ENCODE peak calls at places on chromosome 20, in six cellular contexts. One of them, this sample, is unnamed.

GRCh38 chr20:46255440-46256104 is 52.7 kb downstream of the CDH22 start:
- DNase-seq in transverse colon: peak; percentile 87
- DNase-seq in uterus: peak; percentile 45
- DNase-seq in ovary: peak; percentile 64
- DNase-seq in stomach: peak; percentile 93
- DNase-seq in adrenal gland: peak; percentile 92
- DNase-seq in this sample: peak; percentile 88

GRCh38 chr20:15902493-15902892 is 670.8 kb downstream of the KIF16B start:
- DNase-seq in transverse colon: no peak
- DNase-seq in uterus: no peak
- DNase-seq in ovary: no peak
- DNase-seq in stomach: no peak
- DNase-seq in adrenal gland: no peak
- DNase-seq in this sample: peak; percentile 61

GRCh38 chr20:59977086-59977485 is 18.9 kb downstream of the CDH26 start:
- DNase-seq in transverse colon: no peak
- DNase-seq in uterus: no peak
- DNase-seq in ovary: no peak
- DNase-seq in stomach: no peak
- DNase-seq in adrenal gland: no peak
- DNase-seq in this sample: no peak

GRCh38 chr20:57043669-57044268 is 222.7 kb downstream of the BMP7 start:
- DNase-seq in transverse colon: no peak
- DNase-seq in uterus: no peak
- DNase-seq in ovary: no peak
- DNase-seq in stomach: no peak
- DNase-seq in adrenal gland: no peak
- DNase-seq in this sample: no peak

GRCh38 chr20:8667306-8667705 is 401.6 kb upstream of the PLCB4 start:
- DNase-seq in transverse colon: no peak
- DNase-seq in uterus: no peak
- DNase-seq in ovary: no peak
- DNase-seq in stomach: no peak
- DNase-seq in adrenal gland: no peak
- DNase-seq in this sample: no peak

GRCh38 chr20:20849126-20849525 is 136.7 kb upstream of the RALGAPA2 start:
- DNase-seq in transverse colon: no peak
- DNase-seq in uterus: no peak
- DNase-seq in ovary: no peak
- DNase-seq in stomach: no peak
- DNase-seq in adrenal gland: no peak
- DNase-seq in this sample: no peak

GRCh38 chr20:50302463-50303041 is 111.9 kb downstream of the CEBPB start:
- DNase-seq in transverse colon: no peak
- DNase-seq in uterus: no peak
- DNase-seq in ovary: no peak
- DNase-seq in stomach: no peak
- DNase-seq in adrenal gland: no peak
- DNase-seq in this sample: no peak

GRCh38 chr20:47493175-47493953 is 8.3 kb upstream of the NCOA3 start:
- DNase-seq in transverse colon: peak; percentile 93
- DNase-seq in uterus: peak; percentile 90
- DNase-seq in ovary: peak; percentile 95
- DNase-seq in stomach: peak; percentile 94
- DNase-seq in adrenal gland: peak; percentile 95
- DNase-seq in this sample: peak; percentile 92

GRCh38 chr20:43750774-43751166 is 24.0 kb upstream of the GTSF1L start:
- DNase-seq in transverse colon: no peak
- DNase-seq in uterus: no peak
- DNase-seq in ovary: no peak
- DNase-seq in stomach: no peak
- DNase-seq in adrenal gland: no peak
- DNase-seq in this sample: no peak

GRCh38 chr20:46364670-46365482 is 41.5 kb downstream of the ELMO2 start:
- DNase-seq in transverse colon: no peak
- DNase-seq in uterus: no peak
- DNase-seq in ovary: no peak
- DNase-seq in stomach: no peak
- DNase-seq in adrenal gland: peak; percentile 94
- DNase-seq in this sample: no peak

GRCh38 chr20:45097485-45098095 is 3.3 kb downstream of the KCNS1 start:
- DNase-seq in transverse colon: peak; percentile 26
- DNase-seq in uterus: no peak
- DNase-seq in ovary: no peak
- DNase-seq in stomach: no peak
- DNase-seq in adrenal gland: peak; percentile 56
- DNase-seq in this sample: peak; percentile 76

GRCh38 chr20:51573576-51574243 is 31.2 kb upstream of the NFATC2 start:
- DNase-seq in transverse colon: no peak
- DNase-seq in uterus: no peak
- DNase-seq in ovary: no peak
- DNase-seq in stomach: no peak
- DNase-seq in adrenal gland: no peak
- DNase-seq in this sample: peak; percentile 64

GRCh38 chr20:10940941-10941340 is 267.1 kb upstream of the JAG1 start:
- DNase-seq in transverse colon: no peak
- DNase-seq in uterus: no peak
- DNase-seq in ovary: no peak
- DNase-seq in stomach: no peak
- DNase-seq in adrenal gland: no peak
- DNase-seq in this sample: no peak

GRCh38 chr20:52426856-52427255 is 235.3 kb upstream of the ZFP64 start:
- DNase-seq in transverse colon: no peak
- DNase-seq in uterus: no peak
- DNase-seq in ovary: no peak
- DNase-seq in stomach: no peak
- DNase-seq in adrenal gland: no peak
- DNase-seq in this sample: no peak

GRCh38 chr20:21110811-21111210 is 4.7 kb upstream of the LINC00237 start:
- DNase-seq in transverse colon: no peak
- DNase-seq in uterus: no peak
- DNase-seq in ovary: no peak
- DNase-seq in stomach: no peak
- DNase-seq in adrenal gland: no peak
- DNase-seq in this sample: no peak

GRCh38 chr20:31572042-31572700 is 32.9 kb upstream of the ID1 start:
- DNase-seq in transverse colon: no peak
- DNase-seq in uterus: no peak
- DNase-seq in ovary: no peak
- DNase-seq in stomach: no peak
- DNase-seq in adrenal gland: no peak
- DNase-seq in this sample: no peak

GRCh38 chr20:4119854-4120209 is 104.5 kb upstream of the RNF24 start:
- DNase-seq in transverse colon: no peak
- DNase-seq in uterus: no peak
- DNase-seq in ovary: no peak
- DNase-seq in stomach: no peak
- DNase-seq in adrenal gland: peak; percentile 43
- DNase-seq in this sample: no peak

GRCh38 chr20:53866787-53867740 is 203.3 kb downstream of the BCAS1 start:
- DNase-seq in transverse colon: no peak
- DNase-seq in uterus: no peak
- DNase-seq in ovary: no peak
- DNase-seq in stomach: no peak
- DNase-seq in adrenal gland: no peak
- DNase-seq in this sample: no peak

GRCh38 chr20:3340443-3340842 is 67.0 kb downstream of the DNAAF9 start:
- DNase-seq in transverse colon: peak; percentile 32
- DNase-seq in uterus: no peak
- DNase-seq in ovary: peak; percentile 22
- DNase-seq in stomach: peak; percentile 84
- DNase-seq in adrenal gland: peak; percentile 94
- DNase-seq in this sample: peak; percentile 80

GRCh38 chr20:63162206-63162770 is 53.6 kb downstream of the YTHDF1 start:
- DNase-seq in transverse colon: no peak
- DNase-seq in uterus: no peak
- DNase-seq in ovary: no peak
- DNase-seq in stomach: no peak
- DNase-seq in adrenal gland: no peak
- DNase-seq in this sample: no peak
- H3K4me3 ChIP-seq in transverse colon: no peak overlapping the region
- H3K4me3 ChIP-seq in uterus: no peak overlapping the region
- H3K4me3 ChIP-seq in ovary: no peak overlapping the region
- H3K4me3 ChIP-seq in stomach: no peak overlapping the region
- H3K4me3 ChIP-seq in adrenal gland: no peak overlapping the region
- H3K4me3 ChIP-seq in this sample: no peak overlapping the region

DNA sequence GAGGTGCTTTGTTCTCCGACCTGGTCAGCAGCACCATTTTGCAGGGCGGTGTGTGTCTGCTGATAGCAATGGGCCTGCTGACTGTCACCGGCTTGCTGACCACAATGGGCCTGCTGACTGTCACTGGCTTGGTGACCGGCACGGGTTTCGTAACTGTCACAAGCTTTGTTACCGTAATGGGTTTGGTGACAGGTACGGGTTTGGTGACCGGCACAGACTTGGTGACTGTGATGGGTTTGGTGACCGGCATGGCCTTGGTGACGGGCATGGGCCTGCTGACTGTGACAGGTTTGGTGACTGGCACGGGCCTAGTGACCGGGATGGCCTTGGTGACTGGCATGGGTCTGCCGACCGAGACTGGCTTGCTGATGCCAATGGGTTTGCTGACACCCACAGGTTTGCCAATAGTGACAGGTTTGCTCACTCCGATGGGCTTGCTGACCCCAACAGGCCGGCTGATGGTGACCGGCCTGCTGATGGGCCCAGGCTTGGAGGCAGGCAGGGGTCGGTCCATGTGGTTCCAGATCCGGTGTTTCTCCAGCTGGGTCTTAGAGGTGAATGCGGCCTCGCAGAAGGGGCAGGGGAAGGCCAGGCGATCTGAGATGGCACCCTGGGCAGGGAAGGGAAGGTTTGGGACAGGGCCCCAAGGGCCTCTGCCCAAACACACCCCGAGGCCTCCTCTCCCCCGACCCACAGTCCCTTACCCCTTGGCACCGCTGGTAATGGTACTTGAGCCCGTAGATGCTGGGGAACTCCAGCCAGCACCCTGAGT is 3.4 kb downstream of the ZNF512B start:
- DNase-seq in transverse colon: no peak
- DNase-seq in uterus: peak; percentile 12
- DNase-seq in ovary: peak; percentile 13
- DNase-seq in stomach: no peak
- DNase-seq in adrenal gland: no peak
- DNase-seq in this sample: no peak
- TF ChIP-seq POLR2A in transverse colon: no peak
- TF ChIP-seq POLR2A in uterus: no peak
- TF ChIP-seq POLR2A in ovary: no peak
- TF ChIP-seq POLR2A in stomach: no peak
- TF ChIP-seq POLR2A in adrenal gland: no peak
- TF ChIP-seq POLR2A in this sample: no peak

GRCh38 chr20:48738399-48739304 is 89.1 kb downstream of the PREX1 start:
- DNase-seq in transverse colon: no peak
- DNase-seq in uterus: no peak
- DNase-seq in ovary: no peak
- DNase-seq in stomach: no peak
- DNase-seq in adrenal gland: no peak
- DNase-seq in this sample: no peak
- H3K4me1 ChIP-seq in transverse colon: peaks cover 10% of the 10 kb centered on the region
- H3K4me1 ChIP-seq in uterus: no peaks in the 10 kb centered on the region
- H3K4me1 ChIP-seq in ovary: no peaks in the 10 kb centered on the region
- H3K4me1 ChIP-seq in stomach: peaks cover 10% of the 10 kb centered on the region
- H3K4me1 ChIP-seq in adrenal gland: no peaks in the 10 kb centered on the region
- H3K4me1 ChIP-seq in this sample: peaks cover 3% of the 10 kb centered on the region

GRCh38 chr20:58175425-58175824 is 53.0 kb downstream of the ANKRD60 start:
- DNase-seq in transverse colon: no peak
- DNase-seq in uterus: peak; percentile 22
- DNase-seq in ovary: no peak
- DNase-seq in stomach: no peak
- DNase-seq in adrenal gland: no peak
- DNase-seq in this sample: no peak

GRCh38 chr20:58173091-58173490 is 55.4 kb downstream of the ANKRD60 start:
- DNase-seq in transverse colon: no peak
- DNase-seq in uterus: no peak
- DNase-seq in ovary: no peak
- DNase-seq in stomach: no peak
- DNase-seq in adrenal gland: no peak
- DNase-seq in this sample: peak; percentile 50

GRCh38 chr20:58174708-58175287 is 53.7 kb downstream of the ANKRD60 start:
- DNase-seq in transverse colon: peak; percentile 13
- DNase-seq in uterus: peak; percentile 75
- DNase-seq in ovary: peak; percentile 74
- DNase-seq in stomach: no peak
- DNase-seq in adrenal gland: peak; percentile 52
- DNase-seq in this sample: peak; percentile 68

GRCh38 chr20:58175836-58176235 is 52.6 kb downstream of the ANKRD60 start:
- DNase-seq in transverse colon: no peak
- DNase-seq in uterus: no peak
- DNase-seq in ovary: no peak
- DNase-seq in stomach: no peak
- DNase-seq in adrenal gland: no peak
- DNase-seq in this sample: no peak

DNA sequence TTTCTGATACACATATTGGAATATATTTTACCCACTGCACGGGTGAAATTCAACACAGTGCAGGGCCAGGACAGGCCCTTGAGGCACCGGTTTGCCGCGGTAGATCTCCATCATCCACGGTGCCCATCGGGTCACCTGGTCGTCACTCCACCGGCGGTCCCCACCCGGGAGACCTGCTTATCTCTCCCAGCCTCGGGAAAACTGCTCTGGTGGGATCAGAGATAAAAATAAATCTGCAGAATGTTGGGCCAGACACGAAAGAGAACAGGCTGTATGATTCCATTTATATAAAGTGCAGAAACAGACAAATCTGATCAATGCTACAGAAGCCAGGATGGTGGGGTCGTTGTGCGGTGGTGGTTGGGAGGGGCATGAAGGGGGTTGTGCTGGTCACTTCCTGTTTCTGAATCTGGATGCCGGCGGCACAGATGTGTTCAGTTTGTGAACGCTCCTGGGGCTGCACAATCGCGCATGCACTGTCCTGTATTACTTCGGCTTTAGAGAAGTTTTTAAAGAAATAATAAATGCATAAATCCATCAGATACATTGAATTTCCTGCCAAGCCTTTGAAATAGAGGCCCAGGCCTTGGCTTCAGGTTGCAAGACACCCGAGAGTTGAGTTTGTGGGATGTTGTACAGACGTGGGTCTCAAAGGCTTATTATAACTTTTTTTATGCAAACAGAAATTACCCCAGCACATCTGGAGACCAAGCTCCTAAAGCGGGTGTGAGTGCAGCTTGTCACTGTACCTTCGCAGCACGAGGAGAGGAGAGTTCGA is 54.3 kb downstream of the ANKRD60 start:
- DNase-seq in transverse colon: no peak
- DNase-seq in uterus: peak; percentile 39
- DNase-seq in ovary: peak; percentile 29
- DNase-seq in stomach: no peak
- DNase-seq in adrenal gland: peak; percentile 53
- DNase-seq in this sample: no peak
- H3K4me3 ChIP-seq in transverse colon: no peak overlapping the region
- H3K4me3 ChIP-seq in uterus: peak overlapping the region; percentile 34
- H3K4me3 ChIP-seq in ovary: peak overlapping the region; percentile 31
- H3K4me3 ChIP-seq in stomach: peak overlapping the region; percentile 15
- H3K4me3 ChIP-seq in adrenal gland: peak overlapping the region; percentile 26
- H3K4me3 ChIP-seq in this sample: no peak overlapping the region

GRCh38 chr20:62307226-62308101 is 4.7 kb downstream of the ADRM1 start:
- DNase-seq in transverse colon: no peak
- DNase-seq in uterus: no peak
- DNase-seq in ovary: no peak
- DNase-seq in stomach: no peak
- DNase-seq in adrenal gland: no peak
- DNase-seq in this sample: no peak
- TF ChIP-seq POLR2A in transverse colon: no peak
- TF ChIP-seq POLR2A in uterus: no peak
- TF ChIP-seq POLR2A in ovary: no peak
- TF ChIP-seq POLR2A in stomach: no peak
- TF ChIP-seq POLR2A in adrenal gland: no peak
- TF ChIP-seq POLR2A in this sample: no peak